ENCODE peak calls at places on chromosome 2, in ten cellular contexts. D is AG08395; B is NCI-H1092 treated with DMSO at 0.1 percent for 48 hours; G is T-helper 22 cell; Y is stimulated activated CD4-positive, alpha-beta T cell treated with anti-CD3 and anti-CD28 coated beads, Interleukin-2, amount 100 ng/mL, for 48 hours; H is choroid plexus epithelial cell; Z is T-cell; A is GM19239; M is mesenchymal stem cell; E is kidney tubule cell. C is an unnamed sample.

GRCh38 chr2:41782306-41783158 is 265.3 kb upstream of the PKDCC start:
- DNase-seq in D (peak; percentile 59), B (peak; percentile 31), G (no peak), Y (peak; percentile 23), H (peak; percentile 67), Z (peak; percentile 2), A (peak; percentile 22), M (peak; percentile 35), E (peak; percentile 53), C (peak; percentile 42)

GRCh38 chr2:33681333-33681732 is 82.2 kb upstream of the FAM98A start:
- DNase-seq in D (no peak), B (no peak), G (no peak), Y (no peak), H (peak; percentile 10), Z (no peak), A (no peak), M (no peak), E (peak; percentile 16), C (no peak)

GRCh38 chr2:166042356-166042755 is 85.5 kb downstream of the SCN1A start:
- DNase-seq in D (no peak), B (no peak), G (no peak), Y (no peak), H (peak; percentile 40), Z (no peak), A (no peak), M (no peak), E (peak; percentile 33), C (no peak)

GRCh38 chr2:216849987-216850386 is 9.9 kb downstream of the TNP1 start:
- DNase-seq in D (no peak), B (peak; percentile 65), G (no peak), Y (no peak), H (no peak), Z (peak; percentile 13), A (no peak), M (no peak), E (peak; percentile 43), C (no peak)

GRCh38 chr2:8135051-8135675 is 546.7 kb upstream of the ID2 start:
- DNase-seq in D (no peak), B (no peak), G (no peak), Y (no peak), H (no peak), Z (no peak), A (no peak), M (no peak), E (no peak), C (no peak)

GRCh38 chr2:53756644-53757043 is 11.0 kb upstream of the CHAC2 start:
- DNase-seq in D (no peak), B (no peak), G (no peak), Y (no peak), H (no peak), Z (no peak), A (no peak), M (no peak), E (no peak), C (no peak)

GRCh38 chr2:218093879-218094278 is 24.8 kb downstream of the RUFY4 start:
- DNase-seq in D (no peak), B (no peak), G (no peak), Y (no peak), H (no peak), Z (no peak), A (no peak), M (no peak), E (no peak), C (no peak)

GRCh38 chr2:85156141-85156540 is 22.9 kb downstream of the TCF7L1 start:
- DNase-seq in D (no peak), B (no peak), G (no peak), Y (no peak), H (peak; percentile 56), Z (no peak), A (no peak), M (no peak), E (peak; percentile 86), C (no peak)

GRCh38 chr2:132747046-132747445 is 77.0 kb upstream of the LYPD1 start:
- DNase-seq in D (no peak), B (no peak), G (no peak), Y (no peak), H (no peak), Z (no peak), A (peak; percentile 23), M (no peak), E (no peak), C (no peak)

GRCh38 chr2:172861632-172862031 is 126.0 kb downstream of the RAPGEF4 start:
- DNase-seq in D (no peak), B (no peak), G (no peak), Y (no peak), H (no peak), Z (no peak), A (no peak), M (no peak), E (no peak), C (no peak)

GRCh38 chr2:207711750-207712487 is 479 bp downstream of the CCNYL1 start:
- DNase-seq in D (peak; percentile 51), B (no peak), G (peak; percentile 30), Y (peak; percentile 19), H (peak; percentile 42), Z (peak; percentile 51), A (peak; percentile 46), M (peak; percentile 66), E (peak; percentile 59), C (no peak)

GRCh38 chr2:239804161-239805042 is 220.7 kb downstream of the NDUFA10 start:
- DNase-seq in D (no peak), B (no peak), G (no peak), Y (no peak), H (no peak), Z (no peak), A (no peak), M (no peak), E (no peak), C (no peak)

GRCh38 chr2:65566617-65567016 is 134.2 kb upstream of the SPRED2 start:
- DNase-seq in D (no peak), B (no peak), G (no peak), Y (no peak), H (peak; percentile 47), Z (no peak), A (no peak), M (no peak), E (no peak), C (no peak)

GRCh38 chr2:213500881-213501280 is 216.6 kb downstream of the SPAG16 start:
- DNase-seq in D (no peak), B (no peak), G (no peak), Y (no peak), H (no peak), Z (no peak), A (no peak), M (no peak), E (no peak), C (no peak)

GRCh38 chr2:68653538-68653982 is 10.2 kb downstream of the PROKR1 start:
- DNase-seq in D (no peak), B (no peak), G (no peak), Y (peak; percentile 33), H (peak; percentile 75), Z (no peak), A (no peak), M (peak; percentile 85), E (peak; percentile 52), C (peak; percentile 75)

GRCh38 chr2:7194950-7195349 is 277.7 kb downstream of the RNF144A start:
- DNase-seq in D (no peak), B (no peak), G (no peak), Y (no peak), H (no peak), Z (no peak), A (no peak), M (no peak), E (no peak), C (no peak)

GRCh38 chr2:71702971-71703898 is 249.9 kb downstream of the DYSF start:
- DNase-seq in D (no peak), B (no peak), G (no peak), Y (no peak), H (no peak), Z (no peak), A (no peak), M (no peak), E (no peak), C (no peak)

GRCh38 chr2:120815292-120815691 is 79.6 kb downstream of the GLI2 start:
- DNase-seq in D (no peak), B (no peak), G (no peak), Y (no peak), H (no peak), Z (no peak), A (no peak), M (no peak), E (no peak), C (no peak)

GRCh38 chr2:241329669-241330615 is 14.2 kb downstream of the SEPTIN2 start:
- DNase-seq in D (no peak), B (no peak), G (no peak), Y (no peak), H (no peak), Z (no peak), A (no peak), M (no peak), E (no peak), C (no peak)

C was measured in CD4-positive, CD25-positive, alpha-beta regulatory T cell.